ENCODE peak calls at places on chromosomes 4 and X, in four cellular contexts. A is GM12878, K is K562, T is HepG2. I is an unnamed sample.

GRCh38 chr4:140653718-140654515 is 85.2 kb upstream of the UCP1 start:
- DNase-seq in K (no peak), T (no peak), A (no peak), I (no peak)

GRCh38 chr4:151489462-151490203 is 80.7 kb downstream of the FHIP1A start:
- DNase-seq in K (no peak), A (no peak), T (peak), I (peak)

GRCh38 chr4:177266492-177266891 is 43.2 kb upstream of the NEIL3 start:
- DNase-seq in A (no peak), T (no peak), K (no peak), I (no peak)

GRCh38 chr4:79917246-79917645 is 155.8 kb downstream of the ANTXR2 start:
- DNase-seq in A (peak), T (peak), K (peak), I (peak)

GRCh38 chrX:125203737-125204578 is 115.7 kb upstream of the TEX13C start:
- DNase-seq in K (peak), A (no peak), T (no peak), I (peak)

GRCh38 chr4:20196476-20196875 is 55.2 kb upstream of the SLIT2 start:
- DNase-seq in A (no peak), K (no peak), T (no peak), I (no peak)

GRCh38 chrX:118847676-118848075 is 24.1 kb downstream of the ZCCHC12 start:
- DNase-seq in K (peak), T (peak), A (no peak), I (peak)

GRCh38 chrX:73213734-73214133 is 917 bp downstream of the NAP1L2 start:
- DNase-seq in A (no peak), K (no peak), T (no peak), I (no peak)

GRCh38 chrX:53116101-53116500 is 22.2 kb downstream of the KANTR start:
- DNase-seq in K (no peak), T (no peak), A (no peak), I (no peak)

GRCh38 chrX:13761606-13762005 is 27.1 kb downstream of the OFD1 start:
- DNase-seq in A (no peak), K (no peak), T (no peak), I (no peak)

GRCh38 chr4:10706236-10706635 is 21.7 kb upstream of the CLNK start:
- DNase-seq in A (no peak), K (no peak), T (no peak), I (no peak)

GRCh38 chr4:185222598-185222997 is 13.2 kb downstream of the SNX25 start:
- DNase-seq in K (no peak), T (no peak), A (no peak), I (no peak)

GRCh38 chrX:56089376-56089775 is 142.8 kb upstream of the KLF8 start:
- DNase-seq in T (no peak), A (no peak), K (no peak), I (no peak)

GRCh38 chr4:150583287-150584197 is 1.6 kb downstream of the MAB21L2 start:
- DNase-seq in T (no peak), A (no peak), K (no peak), I (no peak)

GRCh38 chrX:19747672-19748610 is 139.5 kb downstream of the SH3KBP1 start:
- DNase-seq in A (no peak), K (no peak), T (no peak), I (no peak)

GRCh38 chr4:51930557-51930956 is 87.6 kb downstream of the DCUN1D4 start:
- DNase-seq in T (no peak), A (no peak), K (no peak), I (no peak)

GRCh38 chr4:21768349-21769310 is 179.9 kb downstream of the KCNIP4 start:
- DNase-seq in T (peak), A (no peak), K (peak), I (no peak)

GRCh38 chrX:20230406-20230805 is 36.3 kb downstream of the RPS6KA3 start:
- DNase-seq in A (no peak), K (no peak), T (no peak), I (no peak)

GRCh38 chrX:111151764-111152163 is 55.8 kb downstream of the PAK3 start:
- DNase-seq in T (no peak), A (no peak), K (no peak), I (no peak)

GRCh38 chrX:54920610-54921426 is at the start of gene TRO:
- DNase-seq in A (no peak), K (no peak), T (no peak), I (no peak)

GRCh38 chr4:164177186-164177585 is 576.7 kb upstream of the SMIM31 start:
- DNase-seq in T (no peak), A (no peak), K (no peak), I (no peak)

GRCh38 chr4:149077142-149077541 is 634.9 kb upstream of the NR3C2 start:
- DNase-seq in A (no peak), K (no peak), T (no peak), I (no peak)

GRCh38 chr4:153233761-153234371 is 29.6 kb downstream of the TRIM2 start:
- DNase-seq in K (no peak), A (no peak), T (no peak), I (peak)

GRCh38 chr4:3675251-3676115 is 90.7 kb upstream of the ADRA2C start:
- DNase-seq in K (no peak), T (no peak), A (no peak), I (peak)

GRCh38 chr4:20480161-20480947 is 219.9 kb upstream of the PACRGL start:
- DNase-seq in T (no peak), K (peak), A (no peak), I (no peak)

GRCh38 chrX:15985937-15986336 is 131.3 kb upstream of the AP1S2 start:
- DNase-seq in K (no peak), A (no peak), T (no peak), I (no peak)

GRCh38 chrX:48996969-48997368 is 5.1 kb downstream of the GRIPAP1 start:
- DNase-seq in T (no peak), A (no peak), K (peak), I (no peak)

GRCh38 chr4:82380344-82380743 is 6.6 kb upstream of the HNRNPD start:
- DNase-seq in K (no peak), A (no peak), T (no peak), I (no peak)

GRCh38 chrX:3651272-3651671 is 62.2 kb downstream of the PRKX start:
- DNase-seq in K (no peak), T (no peak), A (no peak), I (peak)

GRCh38 chrX:107626916-107627315 is 1.4 kb upstream of the PRPS1 start:
- DNase-seq in A (no peak), K (no peak), T (no peak), I (peak)

GRCh38 chrX:39857780-39858179 is 240.0 kb downstream of the BCOR start:
- DNase-seq in K (peak), T (no peak), A (no peak), I (no peak)

GRCh38 chr4:8282742-8283141 is 13.2 kb downstream of the HTRA3 start:
- DNase-seq in T (no peak), A (no peak), K (no peak), I (no peak)

GRCh38 chrX:115588180-115588579 is 27.2 kb downstream of the PLS3 start:
- DNase-seq in A (no peak), K (no peak), T (no peak), I (no peak)

GRCh38 chrX:30864383-30864785 is 24.7 kb downstream of the TAB3 start:
- DNase-seq in T (peak), A (no peak), K (no peak), I (no peak)
- TF ChIP-seq POLR2A in T (no peak), A (no peak), K (no peak), I (no peak)

GRCh38 chr4:14856076-14856926 is 146.0 kb upstream of the CPEB2 start:
- DNase-seq in A (peak), T (peak), K (peak), I (peak)
- TF ChIP-seq POLR2AphosphoS2 in A (no peak), T (no peak), K (no peak), I (no peak)

GRCh38 chr4:674172-675035 is at the start of the genes ATP5ME and MYL5:
- DNase-seq in T (peak), K (peak), A (peak), I (peak)
- TF ChIP-seq POLR2A in T (peak), K (peak), A (no peak), I (peak)

GRCh38 chr4:6290769-6291547 is 21.3 kb downstream of the WFS1 start:
- DNase-seq in A (no peak), T (peak), K (no peak), I (no peak)
- TF ChIP-seq POLR2AphosphoS2 in A (no peak), T (no peak), K (no peak), I (no peak)

DNA sequence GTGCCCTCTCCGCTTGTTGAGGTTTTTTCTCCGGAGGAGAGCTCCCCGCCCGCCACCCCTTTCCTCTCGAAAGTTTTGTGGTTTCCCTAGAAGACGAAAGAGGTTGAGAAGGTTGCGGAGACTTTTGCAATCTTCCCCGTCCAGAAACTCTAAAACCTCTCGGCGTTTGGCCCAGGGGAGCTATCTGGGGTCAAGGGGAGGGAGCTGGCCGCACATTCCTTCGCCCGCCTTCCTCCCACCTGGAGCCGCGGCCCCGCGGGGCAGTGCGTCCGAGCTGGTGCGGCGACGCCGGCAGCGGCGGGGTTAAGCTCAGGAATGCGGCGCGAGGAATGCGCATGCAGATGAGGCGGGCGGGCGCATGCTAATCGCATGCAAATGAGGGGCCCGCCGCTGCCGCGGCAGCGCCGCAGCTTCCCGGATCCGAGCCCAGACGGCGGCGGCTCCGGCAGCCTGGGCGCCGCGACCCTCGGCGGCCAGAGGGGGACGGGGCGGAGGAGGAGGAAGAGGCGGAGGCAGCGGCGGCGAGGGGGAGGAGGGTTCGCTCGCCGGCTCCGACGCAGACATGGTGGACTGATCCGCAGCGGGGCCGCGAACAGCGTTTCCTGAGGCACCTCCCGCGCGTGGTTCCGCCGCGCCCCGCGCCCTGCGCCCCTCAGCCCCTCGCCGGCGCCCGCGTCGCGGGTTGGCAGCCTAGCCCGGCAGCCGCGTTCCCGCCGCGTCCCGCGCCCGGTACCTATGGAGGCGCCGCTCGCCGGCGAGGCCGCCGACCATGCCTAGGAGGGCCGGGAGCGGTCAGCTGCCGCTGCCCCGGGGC is at the start of gene WWC2:
- DNase-seq in K (peak), A (no peak), T (peak), I (peak)
- TF ChIP-seq POLR2A in K (peak), A (no peak), T (peak), I (peak)

I was measured in A549.